ENCODE peak calls at places on chromosomes 7 and 10, in eight cellular contexts. N, Q, R, K, G, S, X and O are unnamed samples.
A peak's percentile ranks its signal among the peaks of the same experiment; 100 is the strongest.

GRCh38 chr7:45582868-45583277 is 8.7 kb downstream of the ADCY1 start:
- DNase-seq in X (no peak), N (no peak), K (no peak), G (no peak), R (no peak), S (no peak), Q (no peak), O (no peak)

GRCh38 chr10:79947083-79947415 is 1.9 kb downstream of the SFTPD start:
- DNase-seq in K (no peak), S (no peak), N (no peak), G (no peak), R (no peak), Q (no peak), X (no peak), O (no peak)

GRCh38 chr10:93992400-93993030 is 1.2 kb upstream of the PLCE1 start:
- DNase-seq in K (no peak), R (no peak), N (no peak), Q (no peak), S (peak; percentile 58), G (no peak), X (no peak), O (no peak)

GRCh38 chr7:29482056-29482455 is 81.6 kb upstream of the PRR15 start:
- DNase-seq in R (no peak), G (no peak), X (no peak), S (no peak), Q (no peak), N (no peak), K (no peak), O (no peak)

GRCh38 chr10:110821508-110821907 is 50.2 kb upstream of the PDCD4 start:
- DNase-seq in S (no peak), Q (no peak), K (no peak), N (no peak), R (no peak), X (no peak), G (no peak), O (no peak)

GRCh38 chr7:106504620-106505019 is 156.3 kb downstream of the CCDC71L start:
- DNase-seq in R (no peak), S (peak; percentile 68), N (no peak), G (no peak), K (no peak), Q (no peak), X (no peak), O (no peak)

GRCh38 chr7:6608081-6608480 is 7.3 kb upstream of the ZNF853 start:
- DNase-seq in X (no peak), Q (no peak), N (no peak), S (no peak), K (no peak), G (no peak), R (no peak), O (no peak)

GRCh38 chr10:42921951-42922350 is 139.4 kb downstream of the BMS1 start:
- DNase-seq in R (no peak), S (no peak), K (no peak), Q (no peak), X (no peak), N (no peak), G (no peak), O (no peak)

GRCh38 chr10:46091834-46092522 is 45.9 kb upstream of the MSMB start:
- DNase-seq in Q (no peak), S (no peak), R (no peak), G (no peak), N (no peak), X (peak; percentile 84), K (no peak), O (no peak)

GRCh38 chr7:18119985-18120384 is 92.3 kb upstream of the PRPS1L1 start:
- DNase-seq in S (peak; percentile 25), Q (no peak), X (no peak), N (no peak), G (no peak), K (no peak), R (peak; percentile 9), O (no peak)
- TF ChIP-seq CTCF in S (peak; percentile 49), Q (peak; percentile 7), X (peak; percentile 37), N (no peak), G (no peak), K (no peak), R (peak; percentile 20), O (peak; percentile 55)

GRCh38 chr7:91050677-91051076 is 213.6 kb upstream of the FZD1 start:
- DNase-seq in K (no peak), Q (no peak), N (peak; percentile 23), S (peak; percentile 37), R (no peak), X (no peak), G (no peak), O (no peak)

GRCh38 chr7:91051966-91052365 is 212.3 kb upstream of the FZD1 start:
- DNase-seq in X (no peak), Q (no peak), R (no peak), G (no peak), N (no peak), K (no peak), S (no peak), O (no peak)

GRCh38 chr7:91054374-91054773 is 209.9 kb upstream of the FZD1 start:
- DNase-seq in G (no peak), N (no peak), X (no peak), K (no peak), R (no peak), Q (no peak), S (peak; percentile 21), O (no peak)

GRCh38 chr7:91055219-91055618 is 209.0 kb upstream of the FZD1 start:
- DNase-seq in G (no peak), N (no peak), R (no peak), X (no peak), S (no peak), K (no peak), Q (no peak), O (no peak)
- TF ChIP-seq CTCF in G (no peak), N (no peak), R (peak; percentile 21), X (peak; percentile 40), S (no peak), K (no peak), Q (no peak), O (peak; percentile 42)

DNA sequence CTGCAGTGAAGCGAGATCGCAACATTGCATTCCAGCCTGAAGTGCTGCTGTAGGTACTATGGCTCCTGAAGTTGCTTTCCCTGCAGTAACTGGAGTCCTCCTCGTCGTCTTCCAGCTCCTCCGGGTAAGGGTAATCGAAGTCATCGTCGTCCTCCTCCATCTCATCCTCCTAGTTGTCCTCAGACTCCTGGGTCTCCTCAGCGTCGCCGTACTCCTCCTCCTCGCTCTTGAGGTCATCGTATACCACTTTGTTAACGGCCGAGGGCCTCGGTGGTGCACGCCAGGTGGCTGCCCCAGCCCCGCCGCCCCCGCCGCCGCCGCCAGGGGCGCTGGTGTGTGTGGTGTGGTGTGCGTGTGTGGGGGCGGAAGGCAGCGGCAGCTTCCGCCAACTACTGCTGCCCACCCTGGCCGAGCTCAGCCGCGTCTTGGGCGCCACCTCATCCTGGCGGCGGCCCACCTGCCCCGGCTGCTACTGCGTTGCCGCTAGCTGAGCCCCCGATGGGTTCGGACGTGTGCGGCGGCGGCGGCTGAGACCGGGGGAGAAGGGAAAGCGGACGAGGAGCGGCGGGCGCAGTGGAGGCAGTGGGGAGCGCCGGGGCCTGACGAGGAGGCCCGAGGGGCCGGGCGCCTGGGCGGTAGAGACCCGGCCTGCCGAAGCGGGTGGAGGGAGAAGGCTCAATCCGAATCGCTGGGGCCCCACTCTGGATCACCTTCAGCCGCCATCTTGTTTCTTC is 11.8 kb upstream of the ACBD5 start:
- DNase-seq in G (no peak), X (no peak), N (peak; percentile 85), S (peak; percentile 72), Q (peak; percentile 41), K (peak; percentile 83), R (peak; percentile 65), O (no peak)
- TF ChIP-seq CTCF in G (peak; percentile 15), X (peak; percentile 27), N (peak; percentile 25), S (peak; percentile 39), Q (peak; percentile 17), K (peak; percentile 84), R (peak; percentile 28), O (peak; percentile 64)

GRCh38 chr7:42914726-42915045 is 2.8 kb upstream of the C7orf25 start:
- DNase-seq in R (no peak), X (no peak), Q (no peak), N (no peak), S (peak; percentile 54), K (no peak), G (no peak), O (no peak)
- TF ChIP-seq CTCF in R (no peak), X (no peak), Q (no peak), N (no peak), S (no peak), K (no peak), G (no peak), O (no peak)

GRCh38 chr7:2558620-2559282 is at the start of gene IQCE:
- DNase-seq in K (peak; percentile 90), X (peak; percentile 98), N (peak; percentile 92), Q (peak; percentile 99), R (peak; percentile 87), G (no peak), S (peak; percentile 92), O (peak; percentile 97)
- TF ChIP-seq CTCF in K (no peak), X (no peak), N (no peak), Q (no peak), R (no peak), G (peak; percentile 33), S (no peak), O (no peak)

DNA sequence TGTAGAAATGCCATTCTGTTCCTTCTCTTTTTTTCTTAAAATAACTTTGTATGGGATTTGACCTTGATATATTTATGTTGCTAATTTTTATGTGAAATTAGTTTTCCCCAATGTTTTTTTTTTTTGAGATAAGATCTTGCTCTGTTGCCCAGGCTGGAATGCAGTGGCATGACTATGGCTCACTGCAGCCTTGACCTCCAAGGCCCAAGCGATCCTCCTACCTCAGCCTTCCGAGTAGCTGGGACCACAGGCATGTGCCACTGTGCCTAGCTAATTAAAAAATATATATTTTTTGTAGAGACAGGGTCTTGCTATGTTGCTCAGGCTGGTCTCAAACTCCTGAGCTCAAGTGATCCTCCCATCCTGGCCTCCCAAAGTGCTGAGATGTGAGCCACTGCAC is 16.0 kb downstream of the VPS26A start:
- DNase-seq in R (no peak), X (no peak), G (no peak), Q (no peak), K (no peak), N (no peak), S (no peak), O (no peak)
- TF ChIP-seq CTCF in R (no peak), X (no peak), G (no peak), Q (no peak), K (no peak), N (no peak), S (no peak), O (no peak)